ENCODE peak calls at places on chromosomes 2 and 18, in ten cellular contexts. I, M, K, S, L, U, P, E, A and X are unnamed samples.

GRCh38 chr2:217035967-217036366 is 176.1 kb upstream of the TNP1 start:
- DNase-seq in M (no peak), P (peak), E (no peak), K (no peak), I (no peak), A (no peak), S (peak), U (no peak), L (no peak), X (no peak)

GRCh38 chr2:157158111-157158510 is 99.4 kb upstream of the GALNT5 start:
- DNase-seq in U (no peak), P (no peak), L (no peak), I (peak), S (no peak), E (no peak), M (no peak), A (no peak), K (no peak), X (no peak)

GRCh38 chr2:230925879-230926765 is 1.1 kb upstream of the GPR55 start:
- DNase-seq in P (no peak), A (no peak), I (no peak), S (no peak), M (peak), L (peak), E (peak), U (peak), K (no peak), X (no peak)

GRCh38 chr2:190159453-190159852 is 96.9 kb upstream of the MSTN start:
- DNase-seq in I (no peak), P (no peak), M (no peak), L (no peak), S (no peak), E (no peak), A (no peak), K (no peak), U (no peak), X (no peak)

GRCh38 chr18:23416283-23416682 is 36.8 kb upstream of the RIOK3 start:
- DNase-seq in A (no peak), L (no peak), U (no peak), E (no peak), M (no peak), K (no peak), P (no peak), S (no peak), I (no peak), X (no peak)

GRCh38 chr2:55011741-55012574 is 38.3 kb downstream of the RTN4 start:
- DNase-seq in M (no peak), L (no peak), E (no peak), P (no peak), A (no peak), U (no peak), I (no peak), S (no peak), K (no peak), X (no peak)

GRCh38 chr2:168703926-168704325 is 98.5 kb upstream of the NOSTRIN start:
- DNase-seq in I (no peak), M (no peak), U (no peak), L (no peak), P (no peak), A (no peak), K (no peak), S (no peak), E (no peak), X (no peak)

GRCh38 chr2:191938779-191939178 is 91.9 kb upstream of the CAVIN2 start:
- DNase-seq in M (no peak), A (no peak), E (no peak), U (no peak), P (no peak), I (no peak), K (peak), L (no peak), S (no peak), X (no peak)

GRCh38 chr2:100589527-100589926 is 26.7 kb downstream of the PDCL3 start:
- DNase-seq in E (no peak), I (no peak), L (no peak), K (no peak), U (no peak), A (no peak), S (no peak), M (no peak), P (no peak), X (no peak)

GRCh38 chr18:48820483-48821250 is 130.1 kb downstream of the SMAD7 start:
- DNase-seq in P (no peak), S (peak), L (peak), K (no peak), U (peak), M (peak), I (no peak), E (no peak), A (no peak), X (no peak)

GRCh38 chr2:151159109-151159690 is 102.5 kb downstream of the RBM43 start:
- DNase-seq in L (no peak), U (no peak), E (no peak), A (no peak), P (no peak), S (no peak), K (no peak), M (no peak), I (no peak), X (no peak)

GRCh38 chr2:16546128-16546754 is 119.4 kb downstream of the CYRIA start:
- DNase-seq in L (peak), S (no peak), U (peak), E (no peak), M (no peak), K (no peak), P (no peak), A (no peak), I (no peak), X (no peak)

GRCh38 chr2:60281730-60282129 is 271.7 kb downstream of the BCL11A start:
- DNase-seq in M (no peak), L (no peak), I (no peak), E (no peak), K (no peak), P (no peak), U (no peak), S (no peak), A (no peak), X (no peak)

GRCh38 chr18:12744103-12744502 is 41.3 kb downstream of the PSMG2 start:
- DNase-seq in E (no peak), L (peak), I (peak), M (no peak), P (no peak), S (no peak), K (peak), U (peak), A (peak), X (peak)

GRCh38 chr18:74546751-74547530 is 12.6 kb downstream of the CNDP1 start:
- DNase-seq in L (no peak), M (no peak), I (no peak), P (peak), K (no peak), A (no peak), S (peak), E (no peak), U (no peak), X (no peak)

GRCh38 chr18:12837747-12838146 is 46.3 kb downstream of the PTPN2 start:
- DNase-seq in U (no peak), I (no peak), A (no peak), L (no peak), P (no peak), S (no peak), E (no peak), M (no peak), K (no peak), X (no peak)

GRCh38 chr18:78905334-78905733 is 74.3 kb upstream of the SALL3 start:
- DNase-seq in I (no peak), M (no peak), P (no peak), S (no peak), U (no peak), K (no peak), L (no peak), A (no peak), E (no peak), X (no peak)

GRCh38 chr2:240954436-240955305 is 43.7 kb upstream of the SNED1 start:
- DNase-seq in U (no peak), E (no peak), P (no peak), A (no peak), K (no peak), S (no peak), L (no peak), I (no peak), M (no peak), X (no peak)

GRCh38 chr2:189726849-189727248 is 35.7 kb downstream of the OSGEPL1 start:
- DNase-seq in M (no peak), S (no peak), L (no peak), E (no peak), K (no peak), P (no peak), I (no peak), U (no peak), A (no peak), X (no peak)

GRCh38 chr18:32629990-32630389 is 142.8 kb downstream of the KLHL14 start:
- DNase-seq in K (no peak), S (no peak), U (no peak), P (no peak), M (no peak), E (no peak), A (no peak), L (no peak), I (no peak), X (no peak)

GRCh38 chr2:128320609-128321420 is 2.1 kb upstream of the HS6ST1 start:
- DNase-seq in U (no peak), A (no peak), M (no peak), E (no peak), L (no peak), I (no peak), S (peak), K (no peak), P (no peak), X (no peak)

GRCh38 chr18:49055787-49056186 is 105.0 kb upstream of the SMAD7 start:
- DNase-seq in I (peak), E (peak), S (peak), K (no peak), A (no peak), P (peak), L (peak), M (no peak), U (peak), X (no peak)

GRCh38 chr2:64972856-64973255 is 16.3 kb upstream of the SLC1A4 start:
- DNase-seq in I (no peak), K (no peak), L (no peak), A (peak), E (no peak), U (no peak), S (no peak), P (no peak), M (no peak), X (no peak)

GRCh38 chr18:57801379-57802165 is 1.5 kb downstream of the ATP8B1 start:
- DNase-seq in K (no peak), P (peak), L (no peak), S (peak), A (no peak), U (peak), M (no peak), E (no peak), I (no peak), X (peak)

GRCh38 chr2:211654211-211654780 is 884.3 kb downstream of the ERBB4 start:
- DNase-seq in M (no peak), U (no peak), E (no peak), L (no peak), K (no peak), S (no peak), I (no peak), A (no peak), P (no peak), X (no peak)

GRCh38 chr2:6474368-6475140 is 391.2 kb downstream of the CMPK2 start:
- DNase-seq in M (no peak), U (no peak), A (no peak), S (no peak), I (no peak), L (no peak), E (no peak), P (no peak), K (no peak), X (no peak)

GRCh38 chr18:7601249-7601620 is 34.1 kb downstream of the PTPRM start:
- DNase-seq in I (peak), U (no peak), L (no peak), A (no peak), K (no peak), P (no peak), E (no peak), S (no peak), M (no peak), X (no peak)

GRCh38 chr2:89833116-89833779 is 1141.8 kb downstream of the RPIA start:
- DNase-seq in K (no peak), A (no peak), L (peak), M (no peak), E (no peak), P (no peak), U (no peak), S (no peak), I (no peak), X (no peak)

GRCh38 chr2:20930928-20931327 is 108.0 kb upstream of the LDAH start:
- DNase-seq in P (no peak), L (no peak), S (no peak), E (no peak), A (no peak), U (no peak), M (no peak), I (peak), K (no peak), X (no peak)

GRCh38 chr2:48589170-48589767 is 28.4 kb upstream of the GTF2A1L start:
- DNase-seq in S (no peak), L (peak), K (peak), U (peak), M (no peak), P (no peak), A (peak), I (no peak), E (no peak), X (peak)

GRCh38 chr2:237438082-237438925 is 24.3 kb upstream of the COL6A3 start:
- DNase-seq in K (no peak), P (no peak), A (no peak), E (no peak), S (no peak), L (no peak), I (no peak), M (no peak), U (no peak), X (peak)

GRCh38 chr18:13703899-13704298 is 22.5 kb downstream of the FAM210A start:
- DNase-seq in P (no peak), I (no peak), K (no peak), U (no peak), L (peak), E (no peak), M (no peak), A (no peak), S (no peak), X (no peak)

GRCh38 chr2:8575011-8575750 is 106.7 kb upstream of the ID2 start:
- DNase-seq in K (no peak), L (peak), E (peak), U (no peak), P (no peak), S (no peak), M (peak), I (no peak), A (no peak), X (no peak)

GRCh38 chr2:237705225-237705524 is 77.8 kb downstream of the LRRFIP1 start:
- DNase-seq in P (no peak), A (no peak), M (no peak), I (no peak), E (no peak), K (no peak), U (no peak), S (no peak), L (no peak), X (no peak)

GRCh38 chr2:86044045-86044444 is 61.6 kb downstream of the POLR1A start:
- DNase-seq in E (no peak), L (no peak), S (peak), M (no peak), P (no peak), U (no peak), A (no peak), I (no peak), K (no peak), X (no peak)

GRCh38 chr18:59878644-59879043 is 21.2 kb upstream of the PMAIP1 start:
- DNase-seq in P (no peak), L (no peak), A (no peak), M (no peak), I (no peak), S (no peak), E (no peak), K (no peak), U (no peak), X (no peak)

GRCh38 chr2:203681978-203682377 is 24.5 kb upstream of the CD28 start:
- DNase-seq in A (no peak), M (no peak), S (no peak), I (no peak), P (no peak), U (no peak), K (no peak), E (no peak), L (no peak), X (no peak)

GRCh38 chr2:47652041-47652713 is 130.8 kb upstream of the MSH6 start:
- DNase-seq in L (peak), P (no peak), I (no peak), K (no peak), A (no peak), M (no peak), E (no peak), S (no peak), U (no peak), X (no peak)